ENCODE peak calls at places on chromosome 22, in nine cellular contexts. One of them, this sample, is unnamed.

GRCh38 chr22:38109391-38110000 is 988 bp downstream of the BAIAP2L2 start:
- DNase-seq in naive thymus-derived CD8-positive, alpha-beta T cell: no peak
- DNase-seq in HFFc6: no peak
- DNase-seq in RCC 7860: no peak
- DNase-seq in NCI-H345: no peak
- DNase-seq in hepatic stellate cell: no peak
- DNase-seq in mucosa of descending colon: no peak
- DNase-seq in posterior vena cava: no peak
- DNase-seq in upper lobe of right lung: no peak
- DNase-seq in this sample: no peak

GRCh38 chr22:45807156-45807915 is 135.7 kb downstream of the ATXN10 start:
- DNase-seq in naive thymus-derived CD8-positive, alpha-beta T cell: no peak
- DNase-seq in HFFc6: peak
- DNase-seq in RCC 7860: no peak
- DNase-seq in NCI-H345: no peak
- DNase-seq in hepatic stellate cell: peak
- DNase-seq in mucosa of descending colon: no peak
- DNase-seq in posterior vena cava: no peak
- DNase-seq in upper lobe of right lung: no peak
- DNase-seq in this sample: no peak

GRCh38 chr22:44884968-44885805 is 124.6 kb downstream of the PHF21B start:
- DNase-seq in naive thymus-derived CD8-positive, alpha-beta T cell: no peak
- DNase-seq in HFFc6: no peak
- DNase-seq in RCC 7860: peak
- DNase-seq in NCI-H345: no peak
- DNase-seq in hepatic stellate cell: no peak
- DNase-seq in mucosa of descending colon: no peak
- DNase-seq in posterior vena cava: peak
- DNase-seq in upper lobe of right lung: peak
- DNase-seq in this sample: peak

GRCh38 chr22:26587991-26588613 is 1.8 kb downstream of the TPST2 start:
- DNase-seq in naive thymus-derived CD8-positive, alpha-beta T cell: no peak
- DNase-seq in HFFc6: peak
- DNase-seq in RCC 7860: no peak
- DNase-seq in NCI-H345: no peak
- DNase-seq in hepatic stellate cell: peak
- DNase-seq in mucosa of descending colon: no peak
- DNase-seq in posterior vena cava: no peak
- DNase-seq in upper lobe of right lung: no peak
- DNase-seq in this sample: no peak

GRCh38 chr22:49749885-49750510 is 77.7 kb downstream of the BRD1 start:
- DNase-seq in naive thymus-derived CD8-positive, alpha-beta T cell: no peak
- DNase-seq in HFFc6: no peak
- DNase-seq in RCC 7860: no peak
- DNase-seq in NCI-H345: no peak
- DNase-seq in hepatic stellate cell: no peak
- DNase-seq in mucosa of descending colon: peak
- DNase-seq in posterior vena cava: peak
- DNase-seq in upper lobe of right lung: peak
- DNase-seq in this sample: no peak

GRCh38 chr22:24059121-24059520 is 48.0 kb downstream of the CABIN1 start:
- DNase-seq in naive thymus-derived CD8-positive, alpha-beta T cell: no peak
- DNase-seq in HFFc6: peak
- DNase-seq in RCC 7860: no peak
- DNase-seq in NCI-H345: no peak
- DNase-seq in hepatic stellate cell: peak
- DNase-seq in mucosa of descending colon: no peak
- DNase-seq in posterior vena cava: peak
- DNase-seq in upper lobe of right lung: no peak
- DNase-seq in this sample: no peak

GRCh38 chr22:40425082-40425481 is 54.7 kb downstream of the SGSM3 start:
- DNase-seq in naive thymus-derived CD8-positive, alpha-beta T cell: no peak
- DNase-seq in HFFc6: no peak
- DNase-seq in RCC 7860: no peak
- DNase-seq in NCI-H345: no peak
- DNase-seq in hepatic stellate cell: no peak
- DNase-seq in mucosa of descending colon: no peak
- DNase-seq in posterior vena cava: peak
- DNase-seq in upper lobe of right lung: no peak
- DNase-seq in this sample: no peak

GRCh38 chr22:39959640-39960447 is at the start of gene TMA7B:
- DNase-seq in naive thymus-derived CD8-positive, alpha-beta T cell: no peak
- DNase-seq in HFFc6: peak
- DNase-seq in RCC 7860: peak
- DNase-seq in NCI-H345: no peak
- DNase-seq in hepatic stellate cell: peak
- DNase-seq in mucosa of descending colon: peak
- DNase-seq in posterior vena cava: no peak
- DNase-seq in upper lobe of right lung: no peak
- DNase-seq in this sample: no peak

This sample was measured in sciatic nerve.